ENCODE peak calls at places on chromosomes 1 and 21, in eight cellular contexts. A is epithelial cell of proximal tubule, Q is GM06990, Y is BE2C, S is heart right ventricle, X is tibial nerve, F is Peyer's patch, E is foreskin fibroblast. R is an unnamed sample.
A peak's percentile ranks its signal among the peaks of the same experiment; 100 is the strongest.

GRCh38 chr1:8867878-8868567 is 10.5 kb downstream of the ENO1 start:
- DNase-seq in F (no peak), X (no peak), Y (no peak), A (no peak), S (no peak), Q (no peak), E (no peak), R (no peak)

GRCh38 chr1:117967472-117967871 is 37.9 kb downstream of the WDR3 start:
- DNase-seq in S (no peak), A (no peak), F (no peak), E (peak; percentile 23), X (no peak), Q (no peak), Y (no peak), R (peak; percentile 24)

GRCh38 chr1:205258313-205259176 is 30.8 kb downstream of the TMCC2 start:
- DNase-seq in F (no peak), Y (peak; percentile 65), A (no peak), S (no peak), E (peak; percentile 62), Q (no peak), X (no peak), R (no peak)

GRCh38 chr1:183989604-183990003 is 47.9 kb downstream of the COLGALT2 start:
- DNase-seq in Q (no peak), E (no peak), Y (no peak), A (no peak), F (no peak), S (no peak), X (no peak), R (no peak)

GRCh38 chr1:154199563-154199879 is 6.6 kb downstream of the CFAP141 start:
- DNase-seq in E (no peak), S (no peak), Q (no peak), F (no peak), Y (no peak), X (no peak), A (no peak), R (no peak)

GRCh38 chr1:51058863-51059262 is 43.2 kb upstream of the C1orf185 start:
- DNase-seq in Y (peak; percentile 6), X (no peak), E (peak; percentile 7), Q (peak; percentile 13), S (no peak), F (no peak), A (no peak), R (no peak)

GRCh38 chr1:7301346-7301993 is 469.6 kb upstream of the VAMP3 start:
- DNase-seq in F (no peak), A (no peak), X (no peak), S (no peak), Q (no peak), Y (no peak), E (no peak), R (no peak)

GRCh38 chr1:17603091-17603841 is 63.8 kb downstream of the ARHGEF10L start:
- DNase-seq in X (no peak), Q (no peak), E (no peak), S (no peak), Y (peak; percentile 70), F (no peak), A (no peak), R (no peak)

GRCh38 chr1:155006601-155007101 is 4.0 kb downstream of the ZBTB7B start:
- DNase-seq in S (no peak), A (no peak), F (peak; percentile 70), E (no peak), X (no peak), Q (no peak), Y (no peak), R (no peak)

GRCh38 chr1:110011527-110012041 is 22.8 kb upstream of the STRIP1 start:
- DNase-seq in S (no peak), X (no peak), A (no peak), Q (peak; percentile 73), F (peak; percentile 77), E (no peak), Y (peak; percentile 50), R (no peak)

GRCh38 chr1:173481195-173481772 is 4.1 kb downstream of the PRDX6 start:
- DNase-seq in S (no peak), X (no peak), E (no peak), F (no peak), Y (no peak), A (no peak), Q (no peak), R (no peak)

GRCh38 chr1:64223329-64224151 is 20.1 kb downstream of the UBE2U start:
- DNase-seq in Q (peak; percentile 15), X (no peak), A (peak; percentile 30), Y (no peak), S (no peak), E (peak; percentile 73), F (no peak), R (peak; percentile 65)

GRCh38 chr21:17003763-17004373 is 509.0 kb upstream of the CXADR start:
- DNase-seq in Q (no peak), F (no peak), Y (no peak), A (no peak), E (no peak), X (no peak), S (no peak), R (no peak)

GRCh38 chr1:8598060-8598724 is 219.2 kb downstream of the RERE start:
- DNase-seq in Q (no peak), A (no peak), X (peak; percentile 33), E (peak; percentile 67), S (peak; percentile 46), Y (peak; percentile 47), F (no peak), R (no peak)

DNA sequence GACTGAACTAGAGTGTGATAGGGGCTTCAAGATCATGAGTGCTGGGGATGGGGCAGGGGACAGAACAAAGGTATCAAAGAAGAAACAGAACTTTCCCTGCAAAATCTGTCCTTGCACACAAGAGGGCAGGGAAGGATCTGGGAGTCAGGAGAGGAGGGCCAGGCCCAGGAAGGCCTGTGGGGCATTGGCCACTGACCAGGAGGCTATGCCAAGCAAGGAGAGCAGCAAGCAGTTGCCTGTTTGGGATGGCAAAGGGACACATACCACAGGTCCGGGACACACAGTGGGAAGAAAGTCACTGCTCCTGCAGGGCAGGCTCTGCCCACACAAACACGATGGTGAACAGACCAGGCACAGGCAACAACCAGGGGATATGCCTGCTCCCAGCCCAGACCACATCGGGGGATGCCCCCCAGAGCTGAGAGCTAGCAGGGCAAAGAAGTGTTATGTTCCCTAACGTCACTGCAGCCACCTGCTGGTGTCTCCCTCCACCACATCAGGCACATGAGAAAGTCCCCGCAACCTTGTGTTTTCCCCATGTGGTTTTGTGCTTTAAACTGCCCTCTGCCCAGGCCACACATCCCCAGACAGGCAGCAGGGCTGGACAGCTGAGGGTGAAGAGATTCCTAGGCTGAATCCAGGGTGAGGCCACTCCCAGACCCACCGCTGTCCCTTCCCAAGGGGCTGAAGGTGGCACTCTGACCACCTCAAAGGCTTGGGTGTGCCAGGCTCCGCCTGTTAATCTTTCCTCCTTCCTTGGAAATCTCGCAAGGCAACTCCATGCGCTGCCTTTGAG is 53.6 kb downstream of the KIF21B start:
- DNase-seq in X (no peak), Q (peak; percentile 60), A (no peak), Y (no peak), E (no peak), S (no peak), F (no peak), R (no peak)
- TF ChIP-seq CTCF in X (no peak), Q (peak; percentile 58), A (peak; percentile 15), Y (no peak), E (no peak), S (no peak), F (no peak), R (no peak)

GRCh38 chr1:223133301-223133823 is 9.7 kb downstream of the TLR5 start:
- DNase-seq in F (no peak), Q (no peak), S (no peak), X (no peak), Y (no peak), E (no peak), A (no peak), R (no peak)
- H3K4me3 ChIP-seq in F (peak overlapping the region; percentile 2), Q (no peak overlapping the region), S (peak overlapping the region; percentile 48), X (no peak overlapping the region), Y (peak overlapping the region; percentile 8), E (no peak overlapping the region), A (peak overlapping the region; percentile 43), R (no peak overlapping the region)

GRCh38 chr1:212917134-212917485 is 33.2 kb upstream of the VASH2 start:
- DNase-seq in Y (no peak), Q (no peak), F (no peak), A (no peak), E (no peak), X (no peak), S (no peak), R (no peak)

GRCh38 chr1:212920246-212920645 is 30.1 kb upstream of the VASH2 start:
- DNase-seq in Y (no peak), X (no peak), S (no peak), A (no peak), F (no peak), E (no peak), Q (no peak), R (no peak)

GRCh38 chr1:212918751-212919150 is 31.6 kb upstream of the VASH2 start:
- DNase-seq in E (no peak), Q (no peak), A (no peak), F (no peak), X (no peak), Y (peak; percentile 58), S (no peak), R (no peak)

GRCh38 chr1:212917858-212918257 is 32.5 kb upstream of the VASH2 start:
- DNase-seq in X (no peak), A (no peak), F (no peak), S (no peak), Y (no peak), Q (no peak), E (no peak), R (no peak)

GRCh38 chr1:212920895-212921294 is 29.4 kb upstream of the VASH2 start:
- DNase-seq in E (no peak), Y (no peak), S (no peak), Q (no peak), A (no peak), X (no peak), F (no peak), R (no peak)
- TF ChIP-seq CTCF in E (no peak), Y (peak; percentile 48), S (peak; percentile 32), Q (peak; percentile 67), A (peak; percentile 47), X (no peak), F (peak; percentile 31), R (no peak)

GRCh38 chr1:24418898-24419628 is 3.5 kb downstream of the NIPAL3 start:
- DNase-seq in E (no peak), X (no peak), S (no peak), Y (no peak), A (no peak), Q (no peak), F (no peak), R (no peak)
- H3K4me3 ChIP-seq in E (no peak overlapping the region), X (no peak overlapping the region), S (no peak overlapping the region), Y (no peak overlapping the region), A (no peak overlapping the region), Q (no peak overlapping the region), F (no peak overlapping the region), R (no peak overlapping the region)

R was measured in AG04449.